ENCODE peak calls at places on chromosomes 16 and 17, in seven cellular contexts. G, V, X, T, U, H and P are unnamed samples.

GRCh38 chr17:35048685-35049379 is 14.7 kb downstream of the RFFL start:
- DNase-seq in G (no peak), V (no peak), X (no peak), T (no peak), U (no peak), H (no peak), P (no peak)

GRCh38 chr17:1928976-1929375 is 96.2 kb downstream of the RTN4RL1 start:
- DNase-seq in G (no peak), V (no peak), X (no peak), T (no peak), U (peak), H (no peak), P (no peak)

GRCh38 chr16:74601131-74601871 is 5.6 kb downstream of the GLG1 start:
- DNase-seq in G (no peak), V (no peak), X (peak), T (no peak), U (no peak), H (peak), P (peak)

GRCh38 chr16:74740795-74741304 is 33.8 kb downstream of the FA2H start:
- DNase-seq in G (no peak), V (no peak), X (no peak), T (no peak), U (no peak), H (no peak), P (peak)

GRCh38 chr17:82963104-82963950 is 116.1 kb upstream of the METRNL start:
- DNase-seq in G (peak), V (peak), X (peak), T (peak), U (peak), H (no peak), P (no peak)

GRCh38 chr17:82924812-82925211 is 85.0 kb upstream of the ZNF750 start:
- DNase-seq in G (no peak), V (no peak), X (peak), T (no peak), U (no peak), H (no peak), P (peak)

GRCh38 chr17:65629234-65629690 is 67.8 kb upstream of the AXIN2 start:
- DNase-seq in G (no peak), V (no peak), X (no peak), T (no peak), U (no peak), H (no peak), P (no peak)

GRCh38 chr17:29037739-29038465 is 5.0 kb upstream of the PIPOX start:
- DNase-seq in G (no peak), V (no peak), X (no peak), T (no peak), U (no peak), H (no peak), P (no peak)

GRCh38 chr17:35291802-35292201 is 48.9 kb downstream of the SLFN5 start:
- DNase-seq in G (peak), V (peak), X (peak), T (no peak), U (no peak), H (no peak), P (no peak)